ENCODE peak calls at places on chromosomes 6 and 20, in six cellular contexts. X is OCI-LY7; I is AG08396; B is activated effector memory CD4-positive, alpha-beta T cell treated with Interleukin-2 at 50 U/mL for 16 hours; R is EH; O is stimulated activated CD4-positive, alpha-beta T cell treated with anti-CD3 and anti-CD28 coated beads, Interleukin-4, amount 100 ng/mL, for 48 hours. M is an unnamed sample.

GRCh38 chr20:41482647-41483552 is 116.3 kb upstream of the EMILIN3 start:
- DNase-seq in X (no peak), I (peak), B (no peak), R (peak), O (no peak), M (peak)

GRCh38 chr6:111347589-111347988 is 135.4 kb downstream of the REV3L start:
- DNase-seq in X (no peak), I (no peak), B (no peak), R (no peak), O (no peak), M (no peak)

GRCh38 chr6:150252714-150253444 is 110.0 kb downstream of the PPP1R14C start:
- DNase-seq in X (no peak), I (no peak), B (no peak), R (peak), O (no peak), M (no peak)

GRCh38 chr20:52154575-52154974 is 37.0 kb downstream of the ZFP64 start:
- DNase-seq in X (no peak), I (no peak), B (no peak), R (no peak), O (no peak), M (no peak)

GRCh38 chr6:132364675-132365074 is 36.6 kb downstream of the MOXD1 start:
- DNase-seq in X (no peak), I (no peak), B (no peak), R (no peak), O (no peak), M (no peak)

GRCh38 chr6:3438190-3439167 is 18.4 kb downstream of the SLC22A23 start:
- DNase-seq in X (no peak), I (peak), B (no peak), R (peak), O (no peak), M (no peak)

GRCh38 chr20:37517371-37517748 is 3.7 kb upstream of the NNAT start:
- DNase-seq in X (no peak), I (no peak), B (no peak), R (peak), O (no peak), M (no peak)

GRCh38 chr6:91926361-91926760 is 1339.5 kb upstream of the MAP3K7 start:
- DNase-seq in X (no peak), I (no peak), B (no peak), R (no peak), O (no peak), M (no peak)

GRCh38 chr6:143110572-143110971 is 49.9 kb downstream of the AIG1 start:
- DNase-seq in X (no peak), I (no peak), B (no peak), R (peak), O (no peak), M (no peak)

GRCh38 chr6:53134601-53135235 is 13.9 kb downstream of the GCM1 start:
- DNase-seq in X (no peak), I (no peak), B (no peak), R (no peak), O (no peak), M (no peak)

GRCh38 chr6:1325471-1326309 is 13.8 kb downstream of the FOXQ1 start:
- DNase-seq in X (no peak), I (peak), B (no peak), R (peak), O (no peak), M (peak)

GRCh38 chr20:8385247-8385646 is 253.2 kb downstream of the PLCB1 start:
- DNase-seq in X (peak), I (no peak), B (no peak), R (peak), O (no peak), M (peak)

GRCh38 chr6:151240861-151241642 is 1.3 kb downstream of the AKAP12 start:
- DNase-seq in X (no peak), I (peak), B (no peak), R (peak), O (no peak), M (peak)

GRCh38 chr20:5448449-5449118 is 131.8 kb upstream of the PROKR2 start:
- DNase-seq in X (peak), I (peak), B (peak), R (peak), O (peak), M (peak)

GRCh38 chr20:23646106-23646958 is 8.6 kb upstream of the CST3 start:
- DNase-seq in X (no peak), I (no peak), B (no peak), R (peak), O (no peak), M (no peak)

M was measured in AG20443.